ENCODE peak calls at places on chromosomes 5 and 9, in eight cellular contexts. Y is A549, M is stomach, G is K562, I is suprapubic skin, C is GM12878, X is tibial nerve, Q is transverse colon. J is an unnamed sample.

GRCh38 chr5:89128097-89128496 is 245.1 kb upstream of the MEF2C start:
- DNase-seq in I (no peak), C (no peak), M (no peak), X (no peak), Y (no peak), Q (no peak), G (peak; percentile 27), J (no peak)

GRCh38 chr5:98428806-98429205 is 344.7 kb upstream of the RGMB start:
- DNase-seq in M (peak; percentile 32), Q (peak; percentile 35), G (no peak), I (no peak), C (peak; percentile 8), X (peak; percentile 72), Y (no peak), J (no peak)

GRCh38 chr5:79859588-79859987 is 131.5 kb downstream of the MTX3 start:
- DNase-seq in C (no peak), X (no peak), Q (no peak), Y (no peak), M (no peak), I (no peak), G (no peak), J (peak; percentile 21)

GRCh38 chr5:177296581-177296980 is 6.9 kb downstream of the RAB24 start:
- DNase-seq in Y (no peak), C (no peak), G (no peak), X (no peak), M (no peak), I (no peak), Q (no peak), J (no peak)

GRCh38 chr9:104879555-104880318 is 48.2 kb downstream of the ABCA1 start:
- DNase-seq in X (no peak), Q (no peak), C (no peak), I (no peak), G (no peak), Y (no peak), M (no peak), J (no peak)

GRCh38 chr9:130846487-130847305 is 11.6 kb downstream of the ABL1 start:
- DNase-seq in Y (peak; percentile 64), C (no peak), I (peak; percentile 63), M (peak; percentile 46), G (no peak), Q (no peak), X (no peak), J (peak; percentile 92)

GRCh38 chr5:132750471-132751230 is 3.4 kb downstream of the CCNI2 start:
- DNase-seq in M (no peak), Y (no peak), C (peak; percentile 55), Q (peak; percentile 7), X (no peak), G (no peak), I (no peak), J (peak; percentile 75)

GRCh38 chr9:92686954-92687353 is 17.0 kb upstream of the IPPK start:
- DNase-seq in Q (no peak), Y (peak; percentile 32), X (no peak), G (peak; percentile 64), I (no peak), M (no peak), C (no peak), J (no peak)

GRCh38 chr9:132885691-132886357 is 7.1 kb downstream of the SPACA9 start:
- DNase-seq in M (no peak), G (no peak), C (no peak), Y (peak; percentile 38), X (no peak), I (no peak), Q (no peak), J (no peak)

DNA sequence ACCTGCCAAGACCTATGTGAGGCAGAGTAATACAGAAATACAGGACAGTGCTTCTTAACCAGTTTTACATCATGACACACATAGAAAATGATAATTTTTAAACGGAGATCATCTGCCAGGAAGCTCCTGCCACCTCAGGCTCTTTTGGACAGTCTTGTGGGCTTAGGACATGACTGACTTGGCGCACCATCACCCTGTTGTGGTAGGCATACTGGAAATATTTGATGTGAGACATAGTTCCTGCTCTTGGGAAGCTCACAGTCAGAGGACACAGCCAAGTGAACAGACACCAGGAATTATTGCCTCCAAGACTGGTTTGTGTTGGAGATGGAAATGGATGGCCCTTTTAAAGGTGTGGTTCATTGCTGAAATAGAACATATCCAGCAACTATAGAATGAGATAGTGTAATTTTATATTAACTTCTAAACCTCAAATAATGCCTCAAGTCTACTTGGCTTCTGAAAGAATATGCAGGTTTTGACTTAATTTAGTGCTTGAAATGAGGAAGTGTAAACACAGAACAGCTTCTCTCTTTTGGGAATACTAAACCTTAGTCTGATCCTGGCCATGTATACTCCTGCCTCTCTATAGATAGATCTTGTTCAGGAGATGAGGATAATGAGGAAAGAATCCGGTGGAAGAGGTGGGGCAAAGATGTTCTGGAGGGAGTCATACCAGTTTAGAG is 19.7 kb downstream of the CPEB4 start:
- DNase-seq in C (no peak), I (no peak), G (no peak), M (no peak), Y (no peak), Q (no peak), X (no peak), J (no peak)
- H3K27ac ChIP-seq in C (peak overlapping the region; percentile 60), I (peak overlapping the region; percentile 5), G (no peak overlapping the region), M (no peak overlapping the region), Y (no peak overlapping the region), Q (peak overlapping the region; percentile 5), X (peak overlapping the region; percentile 60), J (peak overlapping the region; percentile 54)

DNA sequence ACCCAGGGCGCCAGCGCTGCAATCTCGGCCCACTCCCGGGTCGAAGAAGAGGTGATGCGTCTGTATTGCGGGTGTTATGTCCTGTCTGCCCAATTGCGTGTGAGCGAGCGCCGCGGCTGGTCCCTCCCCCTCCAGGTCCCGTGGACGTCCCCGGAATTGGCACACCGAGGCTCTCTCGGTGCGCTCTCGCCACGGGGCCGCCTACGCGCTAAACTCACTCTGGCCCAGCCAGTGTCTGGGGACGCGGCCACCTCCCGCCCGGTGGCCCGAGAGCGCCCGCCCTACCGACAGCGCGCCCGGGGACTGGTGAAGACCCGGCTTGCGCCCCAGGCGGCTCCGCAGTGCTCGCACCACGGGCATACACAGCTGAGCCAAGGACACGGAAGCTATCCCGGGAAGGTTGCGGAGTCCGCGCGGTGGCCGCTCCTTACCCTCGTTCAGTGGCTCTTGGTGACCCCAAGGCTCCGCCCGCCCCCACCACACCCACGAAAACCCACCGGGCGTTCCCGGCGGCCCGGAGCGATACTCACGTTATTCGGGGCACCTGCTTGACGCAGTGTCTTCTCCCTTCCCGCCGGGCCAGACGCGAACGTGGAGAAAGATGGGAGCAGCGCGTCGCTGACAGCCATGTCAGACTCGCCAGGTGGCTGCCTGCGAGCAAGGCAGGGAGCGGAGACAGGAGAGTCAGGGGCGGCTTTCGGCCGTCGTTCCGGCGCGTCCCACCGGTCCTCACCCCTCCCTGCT is 997 bp downstream of the KLF4 start:
- DNase-seq in G (peak; percentile 16), C (no peak), I (peak; percentile 89), Q (peak; percentile 81), Y (peak; percentile 61), X (peak; percentile 76), M (peak; percentile 56), J (no peak)
- TF ChIP-seq POLR2A in G (no peak), C (no peak), I (peak; percentile 55), Q (peak; percentile 89), Y (no peak), X (peak; percentile 71), M (no peak), J (peak; percentile 88)

GRCh38 chr5:54946306-54946705 is 39.1 kb downstream of the ESM1 start:
- DNase-seq in C (no peak), Q (no peak), G (no peak), M (no peak), I (no peak), Y (no peak), X (no peak), J (peak; percentile 78)
- TF ChIP-seq EP300 in C (no peak), Q (no peak), G (no peak), M (no peak), I (no peak), Y (no peak), X (no peak), J (no peak)

DNA sequence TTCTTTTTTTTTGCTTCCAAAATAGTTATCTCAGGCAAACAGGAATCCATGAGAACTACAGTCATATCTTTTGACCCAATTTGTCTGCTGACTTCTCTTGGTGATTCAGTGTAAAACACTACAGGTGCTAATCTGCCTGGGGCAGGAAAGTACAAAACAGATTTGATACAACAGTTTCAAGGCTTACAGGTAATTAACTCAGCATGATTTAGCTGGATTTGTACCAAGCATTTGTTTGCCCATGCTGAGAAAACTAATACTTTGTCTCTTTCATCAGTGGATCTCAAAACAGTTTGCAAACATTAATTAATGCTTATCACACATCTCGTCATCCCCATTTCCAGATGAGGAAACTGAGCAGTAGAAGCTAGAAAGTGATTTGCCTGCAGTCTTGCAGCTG is 312.5 kb upstream of the SEMA6A start:
- DNase-seq in Q (no peak), M (no peak), X (no peak), Y (no peak), G (no peak), C (no peak), I (no peak), J (no peak)
- H3K27ac ChIP-seq in Q (no peak overlapping the region), M (no peak overlapping the region), X (no peak overlapping the region), Y (no peak overlapping the region), G (no peak overlapping the region), C (no peak overlapping the region), I (no peak overlapping the region), J (no peak overlapping the region)

DNA sequence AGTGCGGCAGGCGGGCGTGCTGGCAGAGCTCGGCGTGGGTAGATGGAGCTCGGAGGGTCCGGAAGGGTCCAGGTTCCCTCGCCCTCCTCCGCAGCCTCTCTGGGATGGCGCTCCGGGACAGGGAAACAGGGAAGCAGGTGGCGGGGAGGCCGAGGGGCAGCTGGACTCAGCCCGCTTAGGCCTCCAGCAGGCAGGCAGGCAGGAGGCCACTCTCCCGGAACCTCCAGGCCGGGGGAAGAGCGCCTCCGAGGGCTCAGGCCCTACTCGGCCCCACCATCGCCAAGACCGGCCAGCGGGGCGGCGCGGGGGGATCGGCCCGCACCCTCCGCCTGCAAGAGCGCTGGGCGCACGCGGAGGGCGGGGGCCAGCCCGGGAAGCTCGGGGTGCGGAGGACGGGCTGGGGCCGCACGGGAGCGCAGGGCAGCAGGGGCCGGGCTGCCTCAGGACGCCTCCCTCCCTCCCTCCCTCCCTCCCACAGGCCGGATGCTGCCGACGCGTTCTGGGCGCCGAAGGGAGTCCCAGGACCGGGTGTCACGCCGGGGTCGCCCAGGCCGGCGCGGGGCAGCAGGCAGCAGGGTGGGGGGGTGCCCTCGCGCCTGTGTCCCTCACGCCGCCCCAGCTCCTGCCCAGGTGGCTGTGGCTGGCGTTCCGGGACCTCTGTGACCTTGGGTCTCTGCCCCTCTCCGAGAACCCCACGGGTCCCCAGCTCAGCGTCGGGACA is 977 bp downstream of the MGAT4B start:
- DNase-seq in M (no peak), G (peak; percentile 77), Y (peak; percentile 29), I (peak; percentile 68), C (no peak), X (no peak), Q (no peak), J (no peak)
- TF ChIP-seq POLR2A in M (no peak), G (no peak), Y (peak; percentile 10), I (no peak), C (peak; percentile 72), X (no peak), Q (peak; percentile 5), J (peak; percentile 9)

GRCh38 chr9:121122450-121123032 is 47.8 kb downstream of the CNTRL start:
- DNase-seq in Q (no peak), I (no peak), M (no peak), X (no peak), G (no peak), C (peak; percentile 40), Y (no peak), J (no peak)
- TF ChIP-seq EP300 in Q (no peak), I (no peak), M (no peak), X (no peak), G (no peak), C (no peak), Y (no peak), J (no peak)